ENCODE peak calls at places on chromosomes 7 and 10, in four cellular contexts. I, L, D and V are unnamed samples.

GRCh38 chr7:100965051-100965722 is 4.2 kb upstream of the MUC12 start:
- DNase-seq in D (no peak), I (no peak), L (no peak), V (no peak)

GRCh38 chr7:134954197-134955082 is 31.9 kb upstream of the AGBL3 start:
- DNase-seq in D (no peak), L (no peak), I (no peak), V (no peak)

GRCh38 chr7:143849785-143850479 is 52.0 kb downstream of the TCAF1 start:
- DNase-seq in D (no peak), L (no peak), I (no peak), V (no peak)

GRCh38 chr7:158461824-158462223 is 125.8 kb downstream of the PTPRN2 start:
- DNase-seq in D (no peak), I (no peak), L (no peak), V (no peak)

GRCh38 chr10:77355844-77356243 is 281.8 kb downstream of the KCNMA1 start:
- DNase-seq in I (no peak), L (no peak), D (peak), V (no peak)

GRCh38 chr7:82810558-82811259 is 352.0 kb downstream of the PCLO start:
- DNase-seq in I (no peak), D (peak), L (no peak), V (no peak)

GRCh38 chr10:110989016-110989415 is 69.6 kb downstream of the SHOC2 start:
- DNase-seq in L (no peak), I (no peak), D (no peak), V (no peak)

GRCh38 chr10:100621360-100622205 is 85.8 kb downstream of the HIF1AN start:
- DNase-seq in I (peak), L (peak), D (no peak), V (no peak)

GRCh38 chr10:63375859-63376258 is 89.9 kb downstream of the JMJD1C start:
- DNase-seq in I (no peak), D (peak), L (no peak), V (no peak)

GRCh38 chr10:43674546-43675205 is 26.0 kb upstream of the ZNF32 start:
- DNase-seq in D (no peak), L (no peak), I (no peak), V (no peak)

GRCh38 chr7:22849158-22849557 is 26.5 kb upstream of the TOMM7 start:
- DNase-seq in D (no peak), L (no peak), I (no peak), V (no peak)

DNA sequence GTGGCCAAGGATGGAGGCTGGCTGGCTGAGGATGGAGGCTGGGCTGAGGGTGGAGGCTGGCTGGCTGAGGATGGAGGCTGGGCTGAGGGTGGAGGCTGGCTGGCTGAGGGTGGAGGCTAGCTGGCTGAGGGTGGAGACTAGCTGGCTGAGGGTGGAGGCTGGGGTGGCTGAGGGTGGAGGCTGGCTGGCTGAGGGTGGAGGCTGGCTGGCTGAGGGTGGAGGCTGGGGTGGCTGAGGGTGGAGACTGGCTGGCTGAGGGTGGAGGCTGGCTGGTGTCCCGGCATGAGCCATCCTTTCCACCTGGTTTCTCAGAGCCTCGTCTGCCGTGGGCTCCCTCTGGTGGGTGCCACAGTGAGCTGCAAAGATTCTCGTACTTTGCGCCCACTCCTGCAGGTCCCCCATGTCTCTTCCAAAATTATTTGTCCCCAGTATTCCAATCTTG is 88.4 kb downstream of the ELFN1 start:
- DNase-seq in L (no peak), I (no peak), D (no peak), V (no peak)
- TF ChIP-seq CTCF in L (peak), I (no peak), D (peak), V (peak)

GRCh38 chr10:34760606-34761005 is 54.5 kb downstream of the PARD3 start:
- DNase-seq in I (no peak), L (no peak), D (no peak), V (no peak)

GRCh38 chr10:34758447-34758996 is 56.6 kb downstream of the PARD3 start:
- DNase-seq in L (peak), D (peak), I (no peak), V (no peak)

GRCh38 chr10:34759161-34759836 is 55.8 kb downstream of the PARD3 start:
- DNase-seq in L (no peak), D (no peak), I (no peak), V (no peak)

GRCh38 chr10:34761443-34761842 is 53.7 kb downstream of the PARD3 start:
- DNase-seq in D (no peak), I (no peak), L (no peak), V (no peak)

DNA sequence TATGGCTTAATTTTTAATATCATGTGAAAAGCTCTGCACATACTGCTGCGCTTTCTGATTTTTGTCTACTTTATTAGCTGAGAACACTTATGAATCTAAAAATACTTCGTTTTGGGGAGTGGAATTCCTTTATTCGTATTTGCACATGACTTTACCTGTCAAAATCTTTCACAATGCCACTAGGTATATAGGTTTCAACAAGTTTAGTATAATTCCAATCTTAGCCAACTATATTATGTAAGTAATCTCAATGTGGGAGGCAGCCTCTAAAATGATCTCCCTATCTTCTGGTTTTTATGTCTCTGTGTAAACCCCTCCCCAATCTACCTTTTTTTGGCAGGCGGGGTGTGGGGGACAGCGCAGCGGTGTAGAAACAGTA is 55.3 kb downstream of the PARD3 start:
- DNase-seq in D (no peak), I (no peak), L (no peak), V (no peak)
- TF ChIP-seq CTCF in D (no peak), I (no peak), L (no peak), V (no peak)

GRCh38 chr10:22662693-22663330 is 51.6 kb downstream of the PIP4K2A start:
- DNase-seq in I (no peak), D (no peak), L (no peak), V (no peak)

GRCh38 chr10:22669163-22669711 is 45.1 kb downstream of the PIP4K2A start:
- DNase-seq in D (no peak), L (no peak), I (no peak), V (no peak)

GRCh38 chr10:22666287-22667092 is 47.9 kb downstream of the PIP4K2A start:
- DNase-seq in I (peak), D (no peak), L (no peak), V (no peak)

GRCh38 chr10:22667093-22667480 is 47.3 kb downstream of the PIP4K2A start:
- DNase-seq in I (no peak), D (no peak), L (no peak), V (no peak)

GRCh38 chr10:22665329-22665728 is 49.0 kb downstream of the PIP4K2A start:
- DNase-seq in D (no peak), I (no peak), L (no peak), V (no peak)
- TF ChIP-seq CTCF in D (no peak), I (no peak), L (no peak), V (no peak)

DNA sequence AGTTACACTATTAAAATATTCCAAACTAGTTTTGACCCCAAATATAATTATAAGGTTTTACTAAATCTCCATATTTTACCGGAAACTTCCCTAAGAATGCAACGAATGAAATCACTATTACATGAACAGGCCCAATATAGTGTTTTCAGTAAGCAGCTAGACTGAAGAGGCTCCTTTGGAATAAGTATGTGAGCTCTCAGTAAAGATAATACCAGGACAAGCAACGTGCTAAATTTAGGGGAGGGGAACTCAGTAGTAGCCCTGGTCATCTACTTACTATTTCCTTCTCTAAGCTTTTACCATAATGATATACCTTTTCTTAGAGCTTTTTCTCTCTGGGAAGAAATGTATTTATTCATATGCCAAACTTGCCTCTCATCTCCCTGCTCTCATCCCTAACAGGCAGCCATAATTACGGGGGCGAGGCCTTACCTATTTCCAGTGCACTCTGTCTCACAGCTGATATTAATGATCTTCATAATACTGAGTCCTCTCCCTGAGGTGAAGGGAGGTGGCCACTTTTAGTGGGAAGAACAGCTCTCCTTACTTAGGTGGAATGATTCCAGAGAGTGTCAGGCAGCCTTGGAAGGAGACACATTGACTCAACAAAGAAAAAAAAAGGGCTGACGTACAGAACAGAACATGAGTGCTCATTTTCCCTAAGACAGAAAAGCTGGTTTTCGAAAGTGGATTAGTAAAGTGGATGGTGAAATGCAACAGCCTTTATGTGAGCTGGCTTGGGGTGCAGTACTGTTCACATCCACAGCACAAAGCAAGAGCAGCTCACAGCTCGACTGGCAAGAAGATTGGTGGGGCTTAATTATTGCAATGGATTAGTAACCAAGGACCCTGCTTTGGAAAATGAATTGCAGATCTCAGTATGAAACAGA is 165.4 kb downstream of the GLI3 start:
- DNase-seq in I (no peak), D (no peak), L (no peak), V (no peak)
- TF ChIP-seq CTCF in I (no peak), D (no peak), L (no peak), V (peak)